ENCODE peak calls at places on chromosome 13, in six cellular contexts. T is PC-3, F is MM.1S, V is fibroblast of the aortic adventitia, C is tibial artery, U is choroid plexus epithelial cell. W is an unnamed sample.

GRCh38 chr13:76917096-76917495 is 30.9 kb upstream of the KCTD12 start:
- DNase-seq in T (no peak), F (no peak), V (peak; percentile 92), C (no peak), U (peak; percentile 23), W (peak; percentile 28)

GRCh38 chr13:49786609-49787008 is 5.9 kb downstream of the KPNA3 start:
- DNase-seq in T (no peak), F (no peak), V (no peak), C (no peak), U (no peak), W (no peak)

GRCh38 chr13:67299731-67300130 is 69.6 kb upstream of the PCDH9 start:
- DNase-seq in T (peak; percentile 6), F (no peak), V (peak; percentile 66), C (no peak), U (peak; percentile 30), W (peak; percentile 83)

GRCh38 chr13:30362869-30363268 is 55.5 kb upstream of the KATNAL1 start:
- DNase-seq in T (no peak), F (no peak), V (peak; percentile 51), C (no peak), U (no peak), W (no peak)

GRCh38 chr13:33639158-33639557 is 178.8 kb upstream of the RFC3 start:
- DNase-seq in T (no peak), F (no peak), V (peak; percentile 97), C (peak; percentile 66), U (peak; percentile 89), W (peak; percentile 93)

GRCh38 chr13:112942689-112943308 is 26.2 kb upstream of the MCF2L start:
- DNase-seq in T (peak; percentile 96), F (peak; percentile 93), V (peak; percentile 93), C (peak; percentile 99), U (peak; percentile 96), W (peak; percentile 94)

GRCh38 chr13:24982333-24982999 is 113.5 kb upstream of the PABPC3 start:
- DNase-seq in T (no peak), F (no peak), V (no peak), C (no peak), U (no peak), W (no peak)

GRCh38 chr13:97810152-97810551 is 143.3 kb upstream of the IPO5 start:
- DNase-seq in T (peak; percentile 49), F (no peak), V (peak; percentile 34), C (no peak), U (peak; percentile 59), W (peak; percentile 57)

GRCh38 chr13:30088312-30088855 is 219.0 kb downstream of the KATNAL1 start:
- DNase-seq in T (no peak), F (no peak), V (no peak), C (no peak), U (no peak), W (no peak)

GRCh38 chr13:35549481-35549880 is 73.0 kb upstream of the MAB21L1 start:
- DNase-seq in T (peak; percentile 80), F (no peak), V (peak; percentile 68), C (no peak), U (peak; percentile 51), W (peak; percentile 74)

GRCh38 chr13:32883501-32883900 is 132.7 kb upstream of the KL start:
- DNase-seq in T (no peak), F (no peak), V (peak; percentile 56), C (no peak), U (peak; percentile 75), W (peak; percentile 63)

GRCh38 chr13:51729853-51730553 is 74.0 kb downstream of the DHRS12 start:
- DNase-seq in T (peak; percentile 74), F (no peak), V (peak; percentile 84), C (peak; percentile 76), U (peak; percentile 93), W (peak; percentile 93)

GRCh38 chr13:80037505-80037888 is 303.4 kb downstream of the SPRY2 start:
- DNase-seq in T (peak; percentile 84), F (no peak), V (peak; percentile 81), C (no peak), U (peak; percentile 83), W (peak; percentile 73)

GRCh38 chr13:96996886-96997285 is 2.6 kb upstream of the OXGR1 start:
- DNase-seq in T (no peak), F (no peak), V (no peak), C (no peak), U (no peak), W (no peak)

GRCh38 chr13:80469841-80470378 is 129.0 kb upstream of the SPRY2 start:
- DNase-seq in T (peak; percentile 72), F (no peak), V (peak; percentile 72), C (peak; percentile 93), U (peak; percentile 99), W (peak; percentile 98)

GRCh38 chr13:26914624-26915023 is 154.0 kb upstream of the GPR12 start:
- DNase-seq in T (no peak), F (no peak), V (no peak), C (no peak), U (peak; percentile 10), W (peak; percentile 6)

GRCh38 chr13:64446372-64446771 is 2783.8 kb downstream of the PCDH9 start:
- DNase-seq in T (peak; percentile 42), F (no peak), V (no peak), C (no peak), U (peak; percentile 65), W (no peak)

GRCh38 chr13:78022164-78022877 is 103.7 kb upstream of the EDNRB start:
- DNase-seq in T (peak; percentile 59), F (peak; percentile 94), V (peak; percentile 61), C (peak; percentile 45), U (peak; percentile 77), W (peak; percentile 86)

GRCh38 chr13:88246239-88246638 is 575.1 kb downstream of the SLITRK5 start:
- DNase-seq in T (no peak), F (no peak), V (no peak), C (no peak), U (no peak), W (no peak)

GRCh38 chr13:20525601-20526544 is at the start of gene CRYL1:
- DNase-seq in T (peak; percentile 83), F (peak; percentile 54), V (peak; percentile 48), C (peak; percentile 80), U (peak; percentile 46), W (peak; percentile 65)

GRCh38 chr13:72805663-72806341 is 23.9 kb downstream of the PIBF1 start:
- DNase-seq in T (no peak), F (no peak), V (no peak), C (no peak), U (peak; percentile 23), W (peak; percentile 21)

GRCh38 chr13:86080340-86080995 is 281.2 kb upstream of the SLITRK6 start:
- DNase-seq in T (peak; percentile 48), F (no peak), V (no peak), C (no peak), U (peak; percentile 68), W (no peak)

GRCh38 chr13:90447735-90448103 is 899.8 kb upstream of the MIR17HG start:
- DNase-seq in T (peak; percentile 64), F (no peak), V (peak; percentile 51), C (no peak), U (peak; percentile 85), W (peak; percentile 85)

GRCh38 chr13:79679334-79679733 is 198.4 kb downstream of the NDFIP2 start:
- DNase-seq in T (peak; percentile 76), F (peak; percentile 62), V (peak; percentile 85), C (peak; percentile 73), U (peak; percentile 88), W (peak; percentile 90)

GRCh38 chr13:97826421-97826965 is 127.0 kb upstream of the IPO5 start:
- DNase-seq in T (no peak), F (no peak), V (no peak), C (no peak), U (no peak), W (no peak)

GRCh38 chr13:100872761-100873160 is 198.2 kb upstream of the TMTC4 start:
- DNase-seq in T (no peak), F (no peak), V (no peak), C (no peak), U (peak; percentile 73), W (no peak)

GRCh38 chr13:19864018-19864338 is 529 bp upstream of the ZMYM5 start:
- DNase-seq in T (no peak), F (peak; percentile 38), V (peak; percentile 73), C (peak; percentile 56), U (peak; percentile 83), W (peak; percentile 89)

GRCh38 chr13:99298056-99298455 is 9.1 kb downstream of the GPR183 start:
- DNase-seq in T (no peak), F (no peak), V (no peak), C (no peak), U (no peak), W (no peak)
- H3K4me3 ChIP-seq in T (no peak overlapping the region), F (no peak overlapping the region), V (no peak overlapping the region), C (no peak overlapping the region), U (no peak overlapping the region), W (no peak overlapping the region)

GRCh38 chr13:114259374-114259773 is 22.0 kb upstream of the UPF3A start:
- DNase-seq in T (no peak), F (peak; percentile 49), V (no peak), C (no peak), U (no peak), W (no peak)

GRCh38 chr13:114259974-114260373 is 21.4 kb upstream of the UPF3A start:
- DNase-seq in T (no peak), F (peak; percentile 85), V (no peak), C (no peak), U (no peak), W (no peak)

GRCh38 chr13:114258589-114258988 is 22.8 kb upstream of the UPF3A start:
- DNase-seq in T (no peak), F (no peak), V (no peak), C (no peak), U (no peak), W (no peak)

GRCh38 chr13:114257014-114257413 is 22.3 kb downstream of the CDC16 start:
- DNase-seq in T (no peak), F (no peak), V (no peak), C (no peak), U (no peak), W (no peak)

DNA sequence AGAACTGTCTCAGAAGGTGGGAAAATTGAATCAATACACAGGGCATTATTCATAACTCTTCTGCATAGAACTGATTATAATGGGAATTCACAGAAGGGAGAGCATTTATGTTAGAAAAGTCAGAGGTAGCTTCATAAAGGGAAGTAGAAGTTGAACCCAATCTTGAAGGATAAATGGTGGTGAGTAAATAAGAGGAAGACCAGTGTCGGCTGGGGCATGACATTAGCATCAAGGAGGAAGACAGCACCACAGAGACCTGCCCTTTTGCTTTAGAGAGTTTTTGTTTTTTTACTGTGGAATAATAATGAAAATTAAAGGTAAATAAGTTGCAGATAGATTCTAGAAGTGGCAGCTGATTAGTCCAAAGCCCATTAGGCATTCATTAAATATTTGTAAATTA is 21.9 kb downstream of the CDC16 start:
- DNase-seq in T (no peak), F (no peak), V (no peak), C (no peak), U (no peak), W (no peak)
- TF ChIP-seq CTCF in T (no peak), F (no peak), V (no peak), C (no peak), U (no peak), W (no peak)

GRCh38 chr13:99792079-99792921 is 179.3 kb downstream of the ZIC5 start:
- DNase-seq in T (no peak), F (no peak), V (no peak), C (no peak), U (no peak), W (no peak)
- H3K4me3 ChIP-seq in T (no peak overlapping the region), F (no peak overlapping the region), V (no peak overlapping the region), C (no peak overlapping the region), U (no peak overlapping the region), W (no peak overlapping the region)

DNA sequence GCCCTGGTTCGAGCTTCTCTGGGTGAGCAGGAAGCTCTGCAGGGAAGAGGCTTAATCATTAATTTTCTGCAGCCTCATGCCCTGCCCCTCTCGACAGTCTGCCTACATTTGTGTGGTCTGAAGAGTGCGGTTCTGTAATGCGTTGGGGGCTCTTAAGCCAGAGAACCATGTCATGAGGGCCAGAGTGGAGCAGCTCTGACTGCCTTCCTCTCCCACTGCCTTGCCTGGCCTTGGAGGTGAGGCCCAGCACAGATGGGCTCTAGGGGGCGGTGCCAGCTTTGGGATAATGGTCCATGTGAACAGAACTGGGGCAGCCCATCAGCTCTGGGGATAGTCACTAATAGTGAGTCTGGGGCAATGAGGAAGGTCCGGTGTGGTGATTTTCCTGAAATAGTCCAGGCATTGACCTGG is 5.7 kb downstream of the FGF9 start:
- DNase-seq in T (no peak), F (no peak), V (no peak), C (no peak), U (no peak), W (no peak)
- TF ChIP-seq CTCF in T (no peak), F (peak; percentile 13), V (no peak), C (no peak), U (no peak), W (no peak)